ENCODE peak calls at places on chromosomes 4 and X, in six cellular contexts. I is heart right ventricle; R is cardiac muscle cell; D is colonic mucosa; H is heart left ventricle; A is CD8-positive, alpha-beta memory T cell. Y is an unnamed sample. For H3K4me1, the result is how much of the 10 kb centered on the place peaks cover.

GRCh38 chr4:66691101-66691500 is 854.2 kb downstream of the CENPC start:
- DNase-seq in I (no peak), D (no peak), H (no peak), A (no peak), R (no peak), Y (no peak)

GRCh38 chrX:21756785-21757529 is 959 bp downstream of the SMPX start:
- DNase-seq in I (no peak), H (no peak), R (no peak), A (no peak), D (no peak), Y (no peak)

GRCh38 chrX:46268429-46268828 is 276.8 kb downstream of the ZNF674 start:
- DNase-seq in D (no peak), R (peak), H (no peak), A (no peak), I (no peak), Y (no peak)

GRCh38 chrX:131827935-131828334 is 195.2 kb upstream of the STK26 start:
- DNase-seq in R (peak), D (no peak), I (no peak), A (peak), H (no peak), Y (no peak)

GRCh38 chr4:113574636-113575103 is 186.9 kb downstream of the CAMK2D start:
- DNase-seq in A (no peak), R (peak), D (no peak), I (no peak), H (no peak), Y (no peak)

GRCh38 chr4:186029731-186030421 is 39.1 kb upstream of the TLR3 start:
- DNase-seq in R (peak), H (peak), I (peak), A (no peak), D (peak), Y (peak)

GRCh38 chr4:141719585-141719984 is 83.2 kb downstream of the IL15 start:
- DNase-seq in R (no peak), H (no peak), A (no peak), I (no peak), D (no peak), Y (no peak)

GRCh38 chr4:148108776-148109175 is 333.4 kb downstream of the NR3C2 start:
- DNase-seq in D (no peak), H (no peak), R (no peak), A (no peak), I (no peak), Y (no peak)

GRCh38 chrX:14936561-14936960 is 63.3 kb downstream of the MOSPD2 start:
- DNase-seq in R (peak), D (no peak), H (no peak), I (no peak), A (no peak), Y (no peak)

GRCh38 chr4:75672461-75673026 is 667 bp downstream of the G3BP2 start:
- DNase-seq in H (peak), A (peak), R (peak), I (peak), D (peak), Y (peak)

GRCh38 chrX:140066262-140066661 is 100.9 kb upstream of the CXorf66 start:
- DNase-seq in R (no peak), I (no peak), H (no peak), D (no peak), A (no peak), Y (no peak)

GRCh38 chr4:172826866-172827265 is 341.7 kb upstream of the GALNT7 start:
- DNase-seq in I (no peak), D (no peak), R (no peak), H (no peak), A (no peak), Y (no peak)

GRCh38 chrX:124736553-124737240 is 390.3 kb downstream of the SH2D1A start:
- DNase-seq in R (no peak), H (no peak), A (peak), D (no peak), I (no peak), Y (no peak)

GRCh38 chr4:69322055-69322454 is 41.8 kb downstream of the UGT2B28 start:
- DNase-seq in A (no peak), D (no peak), R (peak), I (no peak), H (no peak), Y (no peak)

GRCh38 chrX:29299689-29300088 is 712.4 kb downstream of the IL1RAPL1 start:
- DNase-seq in H (no peak), D (no peak), I (no peak), R (no peak), A (no peak), Y (no peak)

GRCh38 chr4:9898596-9899345 is 117.3 kb downstream of the DRD5 start:
- DNase-seq in A (no peak), R (peak), I (peak), D (peak), H (peak), Y (peak)

GRCh38 chr4:37882665-37883296 is 8.1 kb upstream of the TBC1D1 start:
- DNase-seq in R (peak), I (no peak), A (no peak), H (no peak), D (no peak), Y (no peak)

GRCh38 chrX:69024931-69025330 is 140.3 kb downstream of the PJA1 start:
- DNase-seq in H (peak), I (peak), D (peak), A (no peak), R (peak), Y (peak)

GRCh38 chr4:103201724-103202123 is 3.6 kb upstream of the CENPE start:
- DNase-seq in I (no peak), H (no peak), A (no peak), D (no peak), R (no peak), Y (no peak)

GRCh38 chrX:121579016-121579760 is 531.8 kb downstream of the GLUD2 start:
- DNase-seq in A (no peak), D (peak), H (no peak), I (peak), R (peak), Y (no peak)

GRCh38 chr4:17469931-17470674 is 41.8 kb downstream of the QDPR start:
- DNase-seq in A (no peak), R (peak), D (no peak), I (no peak), H (no peak), Y (no peak)

GRCh38 chrX:131762802-131763234 is 218.9 kb downstream of the OR13H1 start:
- DNase-seq in H (no peak), A (peak), I (no peak), D (peak), R (no peak), Y (no peak)

GRCh38 chrX:140526138-140526537 is 21.3 kb upstream of the SOX3 start:
- DNase-seq in D (no peak), A (no peak), R (no peak), H (no peak), I (no peak), Y (no peak)

GRCh38 chr4:891747-892146 is 40.4 kb downstream of the GAK start:
- DNase-seq in R (peak), A (no peak), I (no peak), D (no peak), H (no peak), Y (no peak)

GRCh38 chr4:159206427-159206871 is 103.6 kb downstream of the RAPGEF2 start:
- DNase-seq in D (no peak), R (no peak), H (no peak), I (no peak), A (no peak), Y (no peak)

GRCh38 chr4:41442818-41443217 is 95.1 kb upstream of the LIMCH1 start:
- DNase-seq in R (no peak), I (no peak), H (no peak), D (no peak), A (no peak), Y (no peak)

GRCh38 chrX:10828640-10829039 is 208.3 kb upstream of the MID1 start:
- DNase-seq in R (no peak), H (no peak), I (no peak), D (peak), A (no peak), Y (no peak)

GRCh38 chr4:177554966-177555574 is 112.8 kb upstream of the AGA start:
- DNase-seq in I (peak), A (no peak), H (no peak), R (peak), D (peak), Y (no peak)

GRCh38 chrX:47577901-47578300 is 4.3 kb upstream of the TIMP1 start:
- DNase-seq in H (no peak), I (no peak), R (no peak), A (no peak), D (no peak), Y (no peak)

GRCh38 chr4:7876096-7876993 is 63.3 kb downstream of the AFAP1 start:
- DNase-seq in D (no peak), A (no peak), R (peak), I (no peak), H (no peak), Y (no peak)

GRCh38 chr4:163540977-163541376 is 46.5 kb downstream of the TMA16 start:
- DNase-seq in H (no peak), R (peak), D (no peak), A (no peak), I (no peak), Y (no peak)

GRCh38 chr4:139769355-139769754 is 103.7 kb downstream of the MGST2 start:
- DNase-seq in R (no peak), H (no peak), A (no peak), I (no peak), D (no peak), Y (no peak)

GRCh38 chr4:139768366-139768765 is 102.7 kb downstream of the MGST2 start:
- DNase-seq in I (no peak), H (no peak), R (no peak), A (no peak), D (no peak), Y (no peak)

GRCh38 chr4:139767585-139767984 is 102.0 kb downstream of the MGST2 start:
- DNase-seq in A (no peak), R (no peak), D (no peak), I (no peak), H (no peak), Y (no peak)

GRCh38 chr4:139770361-139770760 is 104.7 kb downstream of the MGST2 start:
- DNase-seq in R (no peak), D (no peak), A (no peak), I (peak), H (peak), Y (peak)

GRCh38 chr4:139768913-139769312 is 103.3 kb downstream of the MGST2 start:
- DNase-seq in H (no peak), I (no peak), R (no peak), D (no peak), A (no peak), Y (no peak)
- H3K4me1 ChIP-seq in H (under half), I (under half), R (under half), D (under half), A (under half), Y (under half)

GRCh38 chr4:54101190-54102041 is 1.5 kb downstream of the GSX2 start:
- DNase-seq in H (no peak), I (no peak), A (no peak), D (no peak), R (no peak), Y (no peak)
- H3K4me1 ChIP-seq in H (under half), I (under half), A (under half), D (under half), R (under half), Y (under half)

GRCh38 chr4:73603307-73603710 is 16.9 kb downstream of the RASSF6 start:
- DNase-seq in R (peak), A (no peak), I (no peak), D (peak), H (no peak), Y (no peak)
- H3K4me1 ChIP-seq in R (under half), A (under half), I (under half), D (under half), H (under half), Y (under half)

GRCh38 chr4:78737020-78737419 is 39.1 kb upstream of the BMP2K start:
- DNase-seq in D (no peak), A (no peak), R (no peak), I (no peak), H (no peak), Y (no peak)
- H3K4me1 ChIP-seq in D (under half), A (under half), R (under half), I (under half), H (under half), Y (under half)

GRCh38 chrX:153378607-153379006 is 22.5 kb downstream of the PNMA6E start:
- DNase-seq in H (no peak), A (no peak), I (no peak), D (no peak), R (no peak), Y (no peak)
- H3K4me1 ChIP-seq in H (under half), A (under half), I (under half), D (under half), R (under half), Y (under half)

GRCh38 chrX:118499295-118499694 is 3.7 kb downstream of the DOCK11 start:
- DNase-seq in H (no peak), D (no peak), R (no peak), I (no peak), A (no peak), Y (no peak)

GRCh38 chrX:118497180-118497814 is 1.7 kb downstream of the DOCK11 start:
- DNase-seq in D (no peak), H (no peak), I (no peak), A (peak), R (no peak), Y (no peak)

GRCh38 chrX:118498755-118499154 is 3.1 kb downstream of the DOCK11 start:
- DNase-seq in A (no peak), H (no peak), I (no peak), D (no peak), R (no peak), Y (no peak)

GRCh38 chrX:118496763-118497079 is 1.1 kb downstream of the DOCK11 start:
- DNase-seq in R (no peak), I (no peak), D (no peak), A (no peak), H (no peak), Y (no peak)

GRCh38 chrX:118498351-118498750 is 2.7 kb downstream of the DOCK11 start:
- DNase-seq in H (no peak), D (no peak), R (no peak), I (no peak), A (no peak), Y (no peak)
- H3K4me1 ChIP-seq in H (under half), D (under half), R (under half), I (under half), A (half or more), Y (under half)

GRCh38 chr4:2797188-2797544 is 4.3 kb downstream of the SH3BP2 start:
- DNase-seq in R (no peak), H (no peak), I (no peak), D (peak), A (no peak), Y (no peak)
- H3K4me1 ChIP-seq in R (under half), H (half or more), I (half or more), D (half or more), A (half or more), Y (half or more)

GRCh38 chrX:2699959-2700358 is 8.9 kb downstream of the CD99 start:
- DNase-seq in I (no peak), R (no peak), A (no peak), D (no peak), H (no peak), Y (no peak)

GRCh38 chrX:2696698-2697215 is 5.7 kb downstream of the CD99 start:
- DNase-seq in I (no peak), D (no peak), A (peak), R (peak), H (no peak), Y (no peak)

GRCh38 chrX:2697306-2697705 is 6.2 kb downstream of the CD99 start:
- DNase-seq in D (no peak), I (no peak), A (no peak), H (no peak), R (no peak), Y (no peak)

GRCh38 chrX:2697741-2698294 is 6.7 kb downstream of the CD99 start:
- DNase-seq in H (no peak), A (no peak), D (no peak), I (no peak), R (no peak), Y (no peak)

DNA sequence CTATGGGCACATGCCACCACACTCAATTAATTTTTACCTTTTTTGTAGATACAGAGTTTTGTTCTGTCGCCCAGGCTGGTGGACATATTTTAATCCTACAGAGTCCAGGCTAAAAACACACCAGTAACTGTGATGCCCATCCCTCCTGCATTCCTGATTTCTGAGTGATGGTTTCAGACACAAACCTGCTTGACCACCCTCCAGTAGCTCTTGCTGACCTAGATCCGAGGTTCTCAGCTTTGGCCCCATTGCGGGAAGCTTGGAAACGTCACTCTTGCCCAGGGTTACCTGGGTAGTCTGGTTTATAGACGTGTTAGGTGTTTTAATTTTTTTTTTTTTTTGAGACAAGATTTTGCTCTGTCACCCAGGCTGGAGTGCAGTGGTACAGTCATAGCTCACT is 7.5 kb downstream of the CD99 start:
- DNase-seq in I (no peak), H (no peak), D (no peak), R (no peak), A (no peak), Y (no peak)
- H3K4me1 ChIP-seq in I (half or more), H (half or more), D (under half), R (half or more), A (half or more), Y (half or more)